ENCODE peak calls at places on chromosomes 4 and X, in seven cellular contexts. H is ovary, W is PC-3, B is body of pancreas, R is MM.1S, S is stomach, Z is breast epithelium. M is an unnamed sample.

GRCh38 chrX:36978886-36979285 is 29.3 kb upstream of the FAM47C start:
- DNase-seq in B (no peak), R (no peak), W (peak; percentile 46), Z (no peak), H (no peak), S (no peak), M (no peak)

GRCh38 chr4:128846063-128846462 is 36.6 kb downstream of the JADE1 start:
- DNase-seq in R (no peak), H (no peak), S (peak; percentile 32), B (peak; percentile 75), Z (no peak), W (peak; percentile 41), M (no peak)

GRCh38 chr4:184450045-184450444 is 24.3 kb downstream of the IRF2 start:
- DNase-seq in H (no peak), W (peak; percentile 44), Z (no peak), B (no peak), S (no peak), R (no peak), M (no peak)

GRCh38 chrX:130055103-130055502 is 55.2 kb downstream of the ELF4 start:
- DNase-seq in R (no peak), H (no peak), W (no peak), Z (no peak), S (no peak), B (no peak), M (no peak)

GRCh38 chrX:99469439-99469838 is 940.6 kb downstream of the PCDH19 start:
- DNase-seq in R (no peak), B (no peak), Z (no peak), W (no peak), H (no peak), S (no peak), M (no peak)

GRCh38 chr4:3500634-3501101 is 31.6 kb downstream of the LRPAP1 start:
- DNase-seq in H (no peak), B (no peak), R (no peak), W (no peak), Z (no peak), S (no peak), M (no peak)

GRCh38 chr4:3338976-3339531 is 46.2 kb downstream of the RGS12 start:
- DNase-seq in Z (peak; percentile 16), R (no peak), H (no peak), W (no peak), B (no peak), S (no peak), M (no peak)

GRCh38 chrX:40831750-40832149 is 96.4 kb upstream of the MED14 start:
- DNase-seq in Z (no peak), W (no peak), B (no peak), S (no peak), H (no peak), R (no peak), M (no peak)

GRCh38 chrX:84340981-84341380 is 153.0 kb upstream of the RPS6KA6 start:
- DNase-seq in Z (no peak), B (no peak), R (no peak), W (no peak), S (no peak), H (no peak), M (no peak)

GRCh38 chr4:88107406-88108107 is 50.9 kb downstream of the ABCG2 start:
- DNase-seq in W (peak; percentile 16), H (no peak), Z (no peak), B (peak; percentile 18), R (no peak), S (no peak), M (no peak)

GRCh38 chrX:18883961-18884765 is 99.8 kb downstream of the PHKA2 start:
- DNase-seq in Z (no peak), R (no peak), B (no peak), W (no peak), S (no peak), H (no peak), M (no peak)

GRCh38 chrX:132292753-132293152 is 73.5 kb upstream of the RAP2C start:
- DNase-seq in R (peak; percentile 74), H (no peak), W (peak; percentile 66), S (no peak), B (peak; percentile 37), Z (no peak), M (no peak)

GRCh38 chr4:128825226-128825625 is 15.7 kb downstream of the JADE1 start:
- DNase-seq in B (no peak), S (no peak), W (peak; percentile 72), H (no peak), Z (no peak), R (no peak), M (no peak)

GRCh38 chr4:139176299-139177048 is 544 bp downstream of the ELF2 start:
- DNase-seq in R (peak; percentile 78), W (peak; percentile 68), Z (peak; percentile 73), H (peak; percentile 85), B (peak; percentile 81), S (peak; percentile 91), M (peak; percentile 23)

GRCh38 chr4:44279469-44279868 is 169.1 kb downstream of the KCTD8 start:
- DNase-seq in Z (no peak), W (no peak), B (no peak), S (no peak), H (no peak), R (no peak), M (no peak)

GRCh38 chr4:78672441-78672815 is 103.7 kb upstream of the BMP2K start:
- DNase-seq in W (no peak), H (no peak), Z (no peak), S (no peak), R (no peak), B (no peak), M (no peak)

GRCh38 chr4:95465010-95465409 is 83.8 kb downstream of the UNC5C start:
- DNase-seq in R (no peak), W (peak; percentile 79), H (no peak), B (no peak), Z (no peak), S (no peak), M (no peak)

GRCh38 chrX:120357186-120357585 is 4.7 kb upstream of the ATP1B4 start:
- DNase-seq in H (no peak), R (no peak), W (no peak), Z (no peak), B (no peak), S (no peak), M (no peak)

GRCh38 chr4:40399578-40399977 is 64.4 kb downstream of the CHRNA9 start:
- DNase-seq in W (no peak), S (no peak), R (no peak), B (no peak), H (no peak), Z (no peak), M (no peak)

GRCh38 chr4:185723619-185724150 is 88.3 kb downstream of the SORBS2 start:
- DNase-seq in W (no peak), S (no peak), R (no peak), H (no peak), Z (no peak), B (no peak), M (no peak)

GRCh38 chr4:185721949-185722316 is 90.1 kb downstream of the SORBS2 start:
- DNase-seq in H (no peak), B (no peak), W (peak; percentile 7), R (no peak), Z (no peak), S (no peak), M (no peak)

GRCh38 chr4:185718578-185719492 is 93.2 kb downstream of the SORBS2 start:
- DNase-seq in Z (no peak), W (no peak), S (no peak), R (no peak), B (no peak), H (no peak), M (no peak)

GRCh38 chr4:185719493-185719843 is 92.5 kb downstream of the SORBS2 start:
- DNase-seq in R (no peak), W (no peak), H (no peak), Z (no peak), S (no peak), B (no peak), M (no peak)

GRCh38 chr4:185721190-185721948 is 90.6 kb downstream of the SORBS2 start:
- DNase-seq in W (no peak), B (no peak), Z (no peak), R (no peak), S (no peak), H (no peak), M (no peak)
- H3K4me3 ChIP-seq in W (no peak overlapping the region), B (no peak overlapping the region), Z (no peak overlapping the region), R (no peak overlapping the region), S (no peak overlapping the region), H (no peak overlapping the region), M (no peak overlapping the region)

DNA sequence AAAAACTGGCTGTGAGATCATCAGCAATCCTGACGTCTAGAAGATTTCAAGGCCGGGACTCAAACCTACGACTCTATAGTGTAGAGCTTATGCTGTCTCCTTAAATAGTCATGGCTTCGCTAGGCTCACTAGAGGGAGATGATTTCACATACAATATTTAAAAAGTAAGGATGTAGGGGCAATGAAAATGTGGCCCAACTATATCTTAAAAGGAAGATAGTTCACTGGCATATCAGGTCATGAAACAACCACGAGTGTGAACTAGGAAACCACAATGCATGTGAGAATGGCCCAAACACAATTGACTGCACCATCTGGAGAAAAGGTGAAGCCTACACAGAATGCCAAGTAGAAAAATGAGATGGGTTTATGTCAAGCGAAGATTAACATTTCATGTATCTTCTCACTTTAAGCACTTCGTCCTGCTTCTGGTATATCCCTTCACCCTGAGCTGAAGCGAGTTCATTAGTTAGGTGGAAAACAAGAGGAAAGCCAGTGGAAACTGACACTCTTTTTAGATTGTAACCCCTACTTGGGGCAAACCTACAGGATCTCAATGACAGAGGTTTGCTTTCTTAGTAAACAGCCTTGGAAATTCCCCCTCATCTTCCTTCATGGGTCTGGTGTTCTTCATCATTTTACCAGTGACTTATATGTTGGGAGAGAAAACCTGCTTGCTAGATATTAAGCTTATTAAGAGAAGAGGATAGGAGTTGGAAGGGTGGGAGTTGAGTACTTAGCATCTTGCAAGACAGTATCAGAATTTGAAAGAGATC is 17.4 kb downstream of the FAM9C start:
- DNase-seq in H (no peak), S (no peak), R (peak; percentile 11), Z (no peak), W (no peak), B (no peak), M (no peak)
- H3K4me1 ChIP-seq in H (peaks cover 2% of the 10 kb centered on the region), S (peaks cover 32% of the 10 kb centered on the region), R (no peaks in the 10 kb centered on the region), Z (no peaks in the 10 kb centered on the region), W (peaks cover 29% of the 10 kb centered on the region), B (peaks cover 23% of the 10 kb centered on the region), M (peaks cover 8% of the 10 kb centered on the region)

GRCh38 chr4:56799824-56800756 is 21.4 kb downstream of the SPINK2 start:
- DNase-seq in R (peak; percentile 90), W (peak; percentile 91), Z (peak; percentile 79), H (peak; percentile 78), S (peak; percentile 85), B (peak; percentile 80), M (peak; percentile 19)
- H3K27ac ChIP-seq in R (peak overlapping the region; percentile 19), W (no peak overlapping the region), Z (peak overlapping the region; percentile 79), H (no peak overlapping the region), S (peak overlapping the region; percentile 69), B (peak overlapping the region; percentile 55), M (peak overlapping the region; percentile 80)

DNA sequence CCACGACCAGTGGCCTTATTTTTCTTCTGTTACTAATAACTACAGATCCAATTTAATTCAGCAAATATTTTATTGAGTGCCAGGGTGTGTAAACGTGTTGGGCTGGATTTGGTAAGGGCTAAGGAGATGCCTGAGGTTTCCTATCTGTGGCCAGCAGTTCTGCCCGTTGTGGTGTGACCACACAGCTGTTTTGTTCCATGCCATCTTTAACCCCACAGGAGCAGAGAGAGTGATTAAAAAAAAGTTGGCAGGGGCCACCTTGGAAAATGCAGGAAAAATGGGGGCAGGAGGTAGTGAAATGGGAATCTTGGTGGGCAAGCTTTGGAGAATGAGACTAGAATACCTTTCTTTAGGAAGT is 1.1 kb downstream of the PLAC8 start:
- DNase-seq in Z (no peak), W (no peak), B (no peak), H (no peak), S (no peak), R (no peak), M (no peak)
- H3K4me3 ChIP-seq in Z (no peak overlapping the region), W (no peak overlapping the region), B (no peak overlapping the region), H (no peak overlapping the region), S (peak overlapping the region; percentile 38), R (peak overlapping the region; percentile 30), M (peak overlapping the region; percentile 28)